ENCODE peak calls at places on chromosomes 12 and 14, in four cellular contexts. D is SK-N-SH, H is HepG2, L is WERI-Rb-1. B is an unnamed sample.

GRCh38 chr12:130357729-130358330 is 20.1 kb downstream of the PIWIL1 start:
- DNase-seq in H (no peak), L (no peak), D (no peak), B (no peak)

GRCh38 chr12:20629414-20630156 is 65.5 kb upstream of the SLCO1C1 start:
- DNase-seq in D (no peak), H (peak; percentile 84), L (no peak), B (peak; percentile 72)

GRCh38 chr12:101698782-101699347 is 1.4 kb downstream of the CHPT1 start:
- DNase-seq in L (no peak), D (peak; percentile 45), H (no peak), B (no peak)

GRCh38 chr12:2129076-2129475 is 76.3 kb downstream of the CACNA1C start:
- DNase-seq in D (peak; percentile 37), H (no peak), L (no peak), B (peak; percentile 64)

GRCh38 chr12:23043647-23044046 is 418.7 kb downstream of the ETNK1 start:
- DNase-seq in L (no peak), D (no peak), H (no peak), B (no peak)

GRCh38 chr12:79358716-79359341 is 331.9 kb downstream of the PAWR start:
- DNase-seq in L (no peak), D (no peak), H (no peak), B (no peak)

GRCh38 chr12:93048646-93049045 is 119.6 kb upstream of the EEA1 start:
- DNase-seq in D (no peak), L (no peak), H (peak; percentile 84), B (no peak)

GRCh38 chr14:33218030-33218429 is 279.4 kb downstream of the NPAS3 start:
- DNase-seq in L (no peak), H (no peak), D (no peak), B (no peak)

GRCh38 chr12:7131502-7131866 is 1.3 kb downstream of the CLSTN3 start:
- DNase-seq in D (peak; percentile 32), H (no peak), L (no peak), B (no peak)

GRCh38 chr12:121799842-121800693 is 3.7 kb upstream of the SETD1B start:
- DNase-seq in H (peak; percentile 84), L (peak; percentile 87), D (peak; percentile 75), B (peak; percentile 93)

GRCh38 chr14:30988509-30988908 is 36.9 kb upstream of the AP4S1 start:
- DNase-seq in H (peak; percentile 49), D (no peak), L (no peak), B (peak; percentile 17)

GRCh38 chr12:65925626-65926025 is 101.3 kb downstream of the HMGA2 start:
- DNase-seq in H (peak; percentile 25), D (no peak), L (no peak), B (no peak)

GRCh38 chr12:108764540-108765288 is 33.4 kb upstream of the CORO1C start:
- DNase-seq in L (no peak), D (no peak), H (no peak), B (no peak)

GRCh38 chr12:49388682-49389081 is 21.4 kb downstream of the SPATS2 start:
- DNase-seq in L (no peak), D (no peak), H (no peak), B (no peak)

GRCh38 chr14:100286484-100287191 is 19.6 kb downstream of the SLC25A29 start:
- DNase-seq in H (no peak), L (no peak), D (no peak), B (no peak)

GRCh38 chr12:116642101-116642500 is 82.9 kb downstream of the MAP1LC3B2 start:
- DNase-seq in D (no peak), H (no peak), L (no peak), B (no peak)

GRCh38 chr12:122503147-122503751 is 2.5 kb upstream of the ZCCHC8 start:
- DNase-seq in D (no peak), H (no peak), L (no peak), B (no peak)

GRCh38 chr12:113186033-113186365 is 478 bp downstream of the RITA1 start:
- DNase-seq in H (peak; percentile 31), L (no peak), D (no peak), B (peak; percentile 26)

GRCh38 chr14:81464253-81465001 is 64.3 kb upstream of the STON2 start:
- DNase-seq in L (peak; percentile 42), H (peak; percentile 53), D (peak; percentile 66), B (peak; percentile 77)

GRCh38 chr14:88129306-88130056 is 124.5 kb downstream of the GPR65 start:
- DNase-seq in L (no peak), D (no peak), H (no peak), B (peak; percentile 95)

GRCh38 chr14:53881161-53881846 is 75.3 kb downstream of the BMP4 start:
- DNase-seq in H (peak; percentile 86), L (no peak), D (no peak), B (no peak)

GRCh38 chr14:105015242-105015641 is 5.6 kb downstream of the CDCA4 start:
- DNase-seq in L (no peak), H (no peak), D (no peak), B (no peak)
- H3K4me3 ChIP-seq in L (no peak overlapping the region), H (no peak overlapping the region), D (peak overlapping the region; percentile 37), B (no peak overlapping the region)

GRCh38 chr14:73634333-73634833 is 10.4 kb upstream of the DNAL1 start:
- DNase-seq in H (no peak), L (peak; percentile 45), D (peak; percentile 16), B (peak; percentile 12)
- TF ChIP-seq CTCF in H (no peak), L (peak; percentile 54), D (no peak), B (peak; percentile 16)

GRCh38 chr12:54216580-54217308 is 28.0 kb upstream of the SMUG1 start:
- DNase-seq in L (peak; percentile 87), H (peak; percentile 79), D (peak; percentile 87), B (peak; percentile 85)

GRCh38 chr12:54217309-54217661 is 28.5 kb upstream of the SMUG1 start:
- DNase-seq in D (peak; percentile 42), H (no peak), L (no peak), B (no peak)

GRCh38 chr12:54215990-54216579 is 27.3 kb upstream of the SMUG1 start:
- DNase-seq in D (no peak), L (no peak), H (no peak), B (no peak)

GRCh38 chr12:54213084-54213483 is 24.3 kb upstream of the SMUG1 start:
- DNase-seq in D (no peak), H (no peak), L (no peak), B (no peak)

DNA sequence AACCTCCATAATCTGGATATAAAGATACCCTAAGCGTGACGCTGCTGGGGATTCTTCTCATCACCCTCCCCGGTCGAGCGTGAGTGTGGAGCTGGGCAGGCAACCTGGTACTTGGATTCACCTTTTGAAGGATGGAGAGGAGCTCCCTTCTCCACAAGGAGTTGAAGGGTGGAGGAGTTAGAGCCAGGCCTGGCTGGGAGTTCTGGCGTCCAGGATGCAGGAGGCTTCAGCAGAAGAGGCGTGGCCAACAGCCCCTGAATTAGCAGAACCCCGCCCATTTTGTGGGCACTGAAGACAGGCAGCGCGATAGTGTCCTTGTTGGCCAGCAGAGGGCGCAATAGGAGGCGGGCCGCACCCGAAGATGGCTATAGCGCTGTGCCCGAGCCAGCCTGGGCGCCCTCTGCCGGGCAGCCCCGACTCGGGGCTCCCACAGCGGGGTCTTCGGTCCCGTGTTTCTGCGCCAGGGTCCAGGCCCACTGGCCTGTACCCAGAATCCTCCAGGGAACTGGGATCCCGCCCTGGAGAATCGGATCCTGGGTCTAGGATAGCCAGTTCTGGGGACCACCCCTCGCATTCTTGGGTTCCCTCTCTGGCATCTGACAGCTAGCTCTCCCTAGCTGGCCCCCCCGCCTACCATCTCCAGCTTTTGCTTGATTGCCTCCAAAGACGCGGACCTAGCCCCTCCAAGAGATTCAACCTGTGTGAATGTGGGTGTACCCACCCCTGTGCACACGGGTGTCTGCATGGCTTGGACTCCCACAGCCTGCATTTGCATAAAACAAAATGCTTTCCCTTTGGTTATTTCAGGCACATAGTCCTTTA is 26.0 kb upstream of the SMUG1 start:
- DNase-seq in L (peak; percentile 96), H (peak; percentile 85), D (peak; percentile 92), B (peak; percentile 92)
- H3K4me3 ChIP-seq in L (peak overlapping the region; percentile 24), H (peak overlapping the region; percentile 61), D (peak overlapping the region; percentile 62), B (no peak overlapping the region)

GRCh38 chr14:104729835-104730181 is 5.8 kb downstream of the ADSS1 start:
- DNase-seq in L (no peak), H (no peak), D (no peak), B (no peak)

GRCh38 chr14:104730504-104730903 is 6.5 kb downstream of the ADSS1 start:
- DNase-seq in D (no peak), L (no peak), H (no peak), B (no peak)

GRCh38 chr14:104731925-104732294 is 7.9 kb downstream of the ADSS1 start:
- DNase-seq in D (no peak), L (no peak), H (no peak), B (no peak)

GRCh38 chr14:104732355-104732804 is 8.4 kb downstream of the ADSS1 start:
- DNase-seq in H (no peak), D (no peak), L (no peak), B (peak; percentile 47)

GRCh38 chr14:104731249-104731924 is 7.4 kb downstream of the ADSS1 start:
- DNase-seq in D (peak; percentile 75), H (peak; percentile 73), L (peak; percentile 71), B (no peak)
- TF ChIP-seq CTCF in D (peak; percentile 46), H (peak; percentile 66), L (peak; percentile 72), B (peak; percentile 37)

DNA sequence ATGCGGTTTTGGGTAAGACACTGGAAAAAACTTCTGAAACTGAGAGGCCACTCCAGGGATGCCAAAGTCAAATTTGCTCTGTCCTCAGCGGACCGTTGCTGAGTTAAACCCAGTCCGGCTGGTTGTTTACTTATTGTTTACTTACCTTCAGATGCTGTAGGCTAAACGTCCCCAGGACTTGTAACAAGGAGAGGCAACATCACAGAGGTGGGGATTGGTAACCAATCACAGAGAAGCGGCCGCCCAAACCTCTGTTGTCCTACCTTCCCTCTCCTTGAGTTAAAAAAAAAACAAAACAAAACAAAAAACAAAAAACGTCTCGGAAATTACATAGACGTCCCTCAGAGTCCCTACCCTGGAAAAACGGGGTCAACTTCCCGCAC is 380 bp downstream of the ANO2 start:
- DNase-seq in H (no peak), D (no peak), L (no peak), B (no peak)
- H3K4me3 ChIP-seq in H (peak overlapping the region; percentile 38), D (no peak overlapping the region), L (peak overlapping the region; percentile 78), B (peak overlapping the region; percentile 32)

GRCh38 chr12:76020281-76020680 is 11.3 kb downstream of the PHLDA1 start:
- DNase-seq in D (no peak), L (no peak), H (no peak), B (peak; percentile 91)

GRCh38 chr12:76023069-76023690 is 8.4 kb downstream of the PHLDA1 start:
- DNase-seq in L (no peak), D (no peak), H (no peak), B (no peak)

GRCh38 chr12:76018111-76018510 is 13.5 kb downstream of the PHLDA1 start:
- DNase-seq in L (no peak), D (no peak), H (peak; percentile 61), B (peak; percentile 85)

GRCh38 chr12:76020731-76021672 is 10.6 kb downstream of the PHLDA1 start:
- DNase-seq in H (no peak), D (no peak), L (no peak), B (peak; percentile 97)

GRCh38 chr12:76018672-76019071 is 12.9 kb downstream of the PHLDA1 start:
- DNase-seq in L (no peak), D (no peak), H (no peak), B (no peak)
- TF ChIP-seq CTCF in L (no peak), D (no peak), H (no peak), B (no peak)

GRCh38 chr12:11836282-11836963 is 186.9 kb downstream of the ETV6 start:
- DNase-seq in L (no peak), H (no peak), D (no peak), B (no peak)
- H3K4me3 ChIP-seq in L (no peak overlapping the region), H (no peak overlapping the region), D (no peak overlapping the region), B (no peak overlapping the region)